ENCODE peak calls at places on chromosomes 12 and 14, in seven cellular contexts. K is upper lobe of right lung, Q is brain microvascular endothelial cell, I is tibial artery, M is neural progenitor cell, E is fibroblast of lung, G is pancreas. R is an unnamed sample.

GRCh38 chr14:91125271-91125661 is 11.4 kb downstream of the DGLUCY start:
- DNase-seq in E (no peak), M (no peak), G (no peak), I (no peak), K (no peak), Q (no peak), R (no peak)

GRCh38 chr12:57727758-57728395 is 10.7 kb downstream of the AGAP2 start:
- DNase-seq in E (no peak), K (no peak), I (no peak), Q (no peak), G (no peak), M (peak; percentile 24), R (no peak)

GRCh38 chr12:90958995-90959394 is 4.0 kb upstream of the CCER1 start:
- DNase-seq in I (no peak), K (no peak), M (no peak), E (peak; percentile 50), Q (no peak), G (no peak), R (no peak)

GRCh38 chr14:89259951-89260350 is 157.1 kb downstream of the FOXN3 start:
- DNase-seq in K (no peak), Q (no peak), M (no peak), I (no peak), G (no peak), E (no peak), R (no peak)

GRCh38 chr12:54370218-54370730 is 6.0 kb upstream of the GPR84 start:
- DNase-seq in I (peak; percentile 74), M (peak; percentile 92), K (peak; percentile 88), E (peak; percentile 83), G (peak; percentile 86), Q (peak; percentile 57), R (peak; percentile 19)

GRCh38 chr12:52402873-52403510 is 3.1 kb downstream of the KRT82 start:
- DNase-seq in E (no peak), G (no peak), K (no peak), I (no peak), M (no peak), Q (no peak), R (no peak)

GRCh38 chr14:91228112-91229004 is 16.1 kb downstream of the GPR68 start:
- DNase-seq in K (no peak), M (no peak), Q (peak; percentile 78), G (no peak), I (no peak), E (peak; percentile 62), R (no peak)

GRCh38 chr12:112738531-112738930 is 53.0 kb upstream of the RPH3A start:
- DNase-seq in K (no peak), I (no peak), G (no peak), M (no peak), E (no peak), Q (no peak), R (no peak)

GRCh38 chr12:59651230-59651920 is 55.5 kb downstream of the SLC16A7 start:
- DNase-seq in K (no peak), Q (peak; percentile 32), G (no peak), I (no peak), E (peak; percentile 21), M (no peak), R (no peak)

GRCh38 chr12:80936642-80937390 is 918 bp downstream of the LIN7A start:
- DNase-seq in K (peak; percentile 77), I (peak; percentile 21), M (peak; percentile 80), E (peak; percentile 66), G (peak; percentile 30), Q (peak; percentile 23), R (no peak)

GRCh38 chr12:55996715-55997534 is at the start of gene SUOX:
- DNase-seq in K (peak; percentile 97), Q (peak; percentile 98), I (peak; percentile 99), M (peak; percentile 98), G (peak; percentile 96), E (peak; percentile 97), R (peak; percentile 85)

GRCh38 chr14:40346275-40346674 is 914.0 kb upstream of the FBXO33 start:
- DNase-seq in G (no peak), K (no peak), M (no peak), Q (no peak), E (no peak), I (no peak), R (no peak)

DNA sequence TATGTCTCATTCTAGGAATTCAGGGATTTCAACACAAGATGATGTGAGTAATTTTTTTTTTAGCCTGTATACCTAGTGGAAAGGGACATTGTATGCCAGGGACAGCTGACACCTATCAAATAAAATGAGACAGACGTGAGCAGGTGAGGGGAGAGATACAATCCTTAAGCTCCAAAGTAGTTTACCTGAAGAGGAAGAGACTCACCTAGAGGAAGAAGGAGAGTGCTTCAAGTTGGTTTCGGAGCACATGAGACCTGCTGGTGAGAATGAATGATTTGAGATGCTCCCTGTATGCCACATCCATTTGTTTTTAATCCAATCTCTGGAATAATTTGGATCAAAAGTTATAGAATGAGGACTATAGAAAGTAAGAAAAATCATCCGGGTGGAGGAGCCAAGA is 915.4 kb upstream of the FBXO33 start:
- DNase-seq in G (no peak), M (no peak), E (no peak), Q (no peak), I (no peak), K (no peak), R (no peak)
- H3K4me3 ChIP-seq in G (no peak overlapping the region), M (peak overlapping the region; percentile 55), E (no peak overlapping the region), Q (no peak overlapping the region), I (no peak overlapping the region), K (no peak overlapping the region), R (no peak overlapping the region)

DNA sequence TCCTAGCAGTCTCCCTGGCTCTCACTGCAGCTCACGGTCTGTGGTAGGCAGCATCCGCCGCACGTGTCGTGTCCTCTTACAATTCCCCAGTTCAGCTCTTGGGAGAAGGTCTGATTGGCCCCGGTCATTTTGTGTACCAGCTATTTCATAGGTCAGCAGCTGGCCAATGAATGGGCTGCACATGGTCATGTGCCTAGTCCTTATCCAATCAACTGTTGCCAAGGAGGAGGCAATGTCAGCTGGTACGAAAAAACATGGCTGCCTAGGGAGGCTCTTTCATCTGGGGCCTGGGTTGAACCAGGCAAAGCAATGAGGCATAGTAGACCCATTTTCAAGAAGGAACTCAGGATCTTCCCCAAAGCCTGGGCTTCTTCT is 46.1 kb downstream of the RNFT2 start:
- DNase-seq in M (no peak), Q (no peak), G (no peak), I (no peak), E (no peak), K (no peak), R (no peak)
- H3K4me3 ChIP-seq in M (no peak overlapping the region), Q (no peak overlapping the region), G (no peak overlapping the region), I (no peak overlapping the region), E (no peak overlapping the region), K (no peak overlapping the region), R (no peak overlapping the region)

DNA sequence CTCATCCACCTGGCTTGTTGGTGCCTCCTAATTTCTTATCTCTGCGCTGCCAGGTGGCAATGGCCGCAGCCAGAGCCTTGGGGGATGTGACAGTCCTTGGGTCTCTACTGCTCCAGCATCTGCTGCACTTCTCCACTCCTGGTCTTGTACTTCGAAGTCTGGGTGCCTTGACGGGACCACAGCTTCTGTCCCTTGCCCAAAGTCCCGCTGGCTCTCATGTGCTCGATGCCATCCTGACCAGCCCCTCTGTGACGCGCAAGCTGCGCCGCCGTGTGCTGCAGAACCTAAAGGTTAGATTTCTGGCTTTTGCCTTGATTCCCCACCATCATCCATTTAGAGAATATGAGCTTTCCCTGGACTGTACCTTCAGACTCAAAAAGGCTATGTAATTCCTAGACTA is 3.8 kb downstream of the CIDEB start:
- DNase-seq in M (no peak), K (no peak), E (no peak), I (no peak), G (no peak), Q (no peak), R (no peak)
- H3K4me3 ChIP-seq in M (no peak overlapping the region), K (no peak overlapping the region), E (no peak overlapping the region), I (no peak overlapping the region), G (no peak overlapping the region), Q (no peak overlapping the region), R (no peak overlapping the region)

DNA sequence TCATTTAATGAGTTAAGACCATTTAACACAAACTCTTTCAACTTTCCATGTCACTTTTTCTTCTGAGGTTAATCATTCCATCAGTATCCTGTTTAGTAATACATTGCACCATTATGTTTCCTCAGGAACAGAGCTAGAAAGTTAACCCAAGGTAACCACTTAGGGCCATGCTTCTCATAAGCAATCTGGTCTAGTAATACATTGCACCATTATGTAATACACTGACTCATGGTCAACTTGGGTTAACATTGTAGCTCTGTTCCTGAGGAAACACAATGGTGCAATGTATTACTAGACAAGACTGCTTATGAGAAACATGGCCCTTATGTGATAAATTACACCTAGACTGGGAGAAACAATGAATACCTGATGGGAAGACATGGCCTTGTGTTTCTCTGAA is 21.7 kb downstream of the ERH start:
- DNase-seq in G (no peak), K (no peak), E (peak; percentile 40), Q (no peak), M (no peak), I (no peak), R (no peak)
- H3K4me3 ChIP-seq in G (no peak overlapping the region), K (no peak overlapping the region), E (no peak overlapping the region), Q (no peak overlapping the region), M (no peak overlapping the region), I (no peak overlapping the region), R (no peak overlapping the region)

GRCh38 chr12:11755311-11755930 is 105.9 kb downstream of the ETV6 start:
- DNase-seq in G (no peak), K (no peak), I (no peak), Q (no peak), E (no peak), M (no peak), R (peak; percentile 58)
- H3K4me3 ChIP-seq in G (no peak overlapping the region), K (no peak overlapping the region), I (peak overlapping the region; percentile 3), Q (no peak overlapping the region), E (no peak overlapping the region), M (no peak overlapping the region), R (no peak overlapping the region)

GRCh38 chr14:22622220-22622619 is 21.9 kb downstream of the OR6J1 start:
- DNase-seq in I (no peak), Q (peak; percentile 71), G (no peak), K (no peak), E (peak; percentile 74), M (no peak), R (no peak)
- H3K4me3 ChIP-seq in I (no peak overlapping the region), Q (no peak overlapping the region), G (no peak overlapping the region), K (no peak overlapping the region), E (no peak overlapping the region), M (no peak overlapping the region), R (no peak overlapping the region)

DNA sequence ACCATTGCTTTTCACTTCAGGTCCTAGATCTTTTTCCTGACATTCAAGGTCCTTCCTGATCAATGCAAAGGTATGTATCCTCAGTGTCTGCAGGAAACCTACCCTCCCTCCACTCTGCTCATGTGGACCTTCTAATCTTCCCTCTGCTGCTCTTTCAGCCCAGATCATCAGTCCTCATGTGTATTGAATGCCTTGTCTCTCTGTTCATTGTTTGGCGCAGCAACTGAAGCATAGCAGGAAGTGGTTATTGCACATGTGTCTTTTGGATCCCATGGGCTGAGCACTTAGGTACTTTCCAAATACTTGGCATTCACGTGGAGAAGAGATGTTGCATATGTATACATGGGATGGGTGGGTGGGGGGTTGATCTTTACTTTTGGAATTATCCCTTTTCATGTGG is 4.3 kb upstream of the NIN start:
- DNase-seq in M (no peak), Q (no peak), E (no peak), G (no peak), K (no peak), I (no peak), R (no peak)
- H3K4me3 ChIP-seq in M (no peak overlapping the region), Q (no peak overlapping the region), E (no peak overlapping the region), G (no peak overlapping the region), K (no peak overlapping the region), I (no peak overlapping the region), R (no peak overlapping the region)